ENCODE peak calls at places on chromosomes 1 and 21, in five cellular contexts. One of them, this sample, is unnamed.

GRCh38 chr1:22582670-22583635 is 19.7 kb downstream of the EPHA8 start:
- DNase-seq in NAMALWA: no peak
- DNase-seq in kidney epithelial cell: no peak
- DNase-seq in HTR-8/SVneo: no peak
- DNase-seq in NCI-H524: peak
- DNase-seq in this sample: no peak

GRCh38 chr21:14725219-14725618 is 179.1 kb upstream of the SAMSN1 start:
- DNase-seq in NCI-H524: no peak
- DNase-seq in kidney epithelial cell: no peak
- DNase-seq in NAMALWA: no peak
- DNase-seq in HTR-8/SVneo: no peak
- DNase-seq in this sample: no peak

GRCh38 chr1:159429074-159429861 is 2.7 kb upstream of the OR10J4 start:
- DNase-seq in HTR-8/SVneo: peak
- DNase-seq in NAMALWA: no peak
- DNase-seq in kidney epithelial cell: peak
- DNase-seq in NCI-H524: no peak
- DNase-seq in this sample: no peak

GRCh38 chr21:39063517-39063916 is 119.7 kb downstream of the PSMG1 start:
- DNase-seq in NAMALWA: no peak
- DNase-seq in HTR-8/SVneo: no peak
- DNase-seq in kidney epithelial cell: no peak
- DNase-seq in NCI-H524: no peak
- DNase-seq in this sample: no peak

GRCh38 chr1:33966346-33967141 is 102.7 kb downstream of the HMGB4 start:
- DNase-seq in HTR-8/SVneo: no peak
- DNase-seq in NAMALWA: no peak
- DNase-seq in NCI-H524: no peak
- DNase-seq in kidney epithelial cell: no peak
- DNase-seq in this sample: no peak

GRCh38 chr1:218439541-218440295 is 94.6 kb downstream of the TGFB2 start:
- DNase-seq in HTR-8/SVneo: no peak
- DNase-seq in NAMALWA: no peak
- DNase-seq in NCI-H524: no peak
- DNase-seq in kidney epithelial cell: no peak
- DNase-seq in this sample: no peak

GRCh38 chr1:116460748-116461376 is 87.8 kb downstream of the ATP1A1 start:
- DNase-seq in NAMALWA: no peak
- DNase-seq in kidney epithelial cell: no peak
- DNase-seq in HTR-8/SVneo: no peak
- DNase-seq in NCI-H524: no peak
- DNase-seq in this sample: no peak

GRCh38 chr1:174447866-174448530 is at the start of gene GPR52:
- DNase-seq in NAMALWA: no peak
- DNase-seq in NCI-H524: no peak
- DNase-seq in HTR-8/SVneo: no peak
- DNase-seq in kidney epithelial cell: no peak
- DNase-seq in this sample: no peak

GRCh38 chr1:180953791-180954721 is 41.4 kb downstream of the KIAA1614 start:
- DNase-seq in HTR-8/SVneo: no peak
- DNase-seq in kidney epithelial cell: no peak
- DNase-seq in NAMALWA: no peak
- DNase-seq in NCI-H524: no peak
- DNase-seq in this sample: peak

GRCh38 chr1:234478481-234479309 is at the start of gene TARBP1:
- DNase-seq in NAMALWA: peak
- DNase-seq in NCI-H524: peak
- DNase-seq in kidney epithelial cell: no peak
- DNase-seq in HTR-8/SVneo: peak
- DNase-seq in this sample: peak

GRCh38 chr1:91617242-91617837 is 116.7 kb downstream of the CDC7 start:
- DNase-seq in NCI-H524: no peak
- DNase-seq in NAMALWA: peak
- DNase-seq in HTR-8/SVneo: no peak
- DNase-seq in kidney epithelial cell: no peak
- DNase-seq in this sample: no peak

GRCh38 chr1:3863231-3863935 is 6.1 kb downstream of the DFFB start:
- DNase-seq in NCI-H524: no peak
- DNase-seq in kidney epithelial cell: no peak
- DNase-seq in NAMALWA: no peak
- DNase-seq in HTR-8/SVneo: no peak
- DNase-seq in this sample: no peak

GRCh38 chr1:62093261-62093660 is 101.4 kb upstream of the L1TD1 start:
- DNase-seq in NAMALWA: no peak
- DNase-seq in HTR-8/SVneo: no peak
- DNase-seq in kidney epithelial cell: no peak
- DNase-seq in NCI-H524: no peak
- DNase-seq in this sample: no peak

GRCh38 chr1:82759035-82759434 is 958.3 kb downstream of the ADGRL2 start:
- DNase-seq in HTR-8/SVneo: no peak
- DNase-seq in NAMALWA: no peak
- DNase-seq in kidney epithelial cell: no peak
- DNase-seq in NCI-H524: no peak
- DNase-seq in this sample: no peak

GRCh38 chr1:225448146-225448805 is 20.4 kb upstream of the LBR start:
- DNase-seq in kidney epithelial cell: no peak
- DNase-seq in HTR-8/SVneo: no peak
- DNase-seq in NAMALWA: no peak
- DNase-seq in NCI-H524: no peak
- DNase-seq in this sample: no peak

GRCh38 chr1:204416589-204417230 is 5.1 kb upstream of the PPP1R15B start:
- DNase-seq in HTR-8/SVneo: no peak
- DNase-seq in kidney epithelial cell: no peak
- DNase-seq in NAMALWA: no peak
- DNase-seq in NCI-H524: no peak
- DNase-seq in this sample: no peak

GRCh38 chr1:152189657-152190442 is 30.8 kb upstream of the RPTN start:
- DNase-seq in NCI-H524: peak
- DNase-seq in HTR-8/SVneo: peak
- DNase-seq in NAMALWA: peak
- DNase-seq in kidney epithelial cell: no peak
- DNase-seq in this sample: peak

GRCh38 chr1:35857830-35858229 is 25.2 kb upstream of the AGO1 start:
- DNase-seq in NAMALWA: peak
- DNase-seq in kidney epithelial cell: no peak
- DNase-seq in HTR-8/SVneo: no peak
- DNase-seq in NCI-H524: no peak
- DNase-seq in this sample: peak